ENCODE peak calls at places on chromosomes 7 and 10, in four cellular contexts. One of them, this sample, is unnamed.

GRCh38 chr10:127198307-127198706 is 1.9 kb upstream of the INSYN2A start:
- ATAC-seq in HepG2: no peak
- ATAC-seq in GM12878: no peak
- ATAC-seq in upper lobe of left lung: no peak
- ATAC-seq in this sample: no peak

GRCh38 chr7:105001652-105002184 is 12.3 kb upstream of the KMT2E start:
- ATAC-seq in HepG2: no peak
- ATAC-seq in GM12878: no peak
- ATAC-seq in upper lobe of left lung: no peak
- ATAC-seq in this sample: no peak

GRCh38 chr7:48098846-48099245 is 9.8 kb downstream of the UPP1 start:
- ATAC-seq in HepG2: no peak
- ATAC-seq in GM12878: no peak
- ATAC-seq in upper lobe of left lung: no peak
- ATAC-seq in this sample: no peak

GRCh38 chr10:82759050-82759449 is 884.1 kb downstream of the NRG3 start:
- ATAC-seq in HepG2: no peak
- ATAC-seq in GM12878: no peak
- ATAC-seq in upper lobe of left lung: no peak
- ATAC-seq in this sample: no peak

GRCh38 chr10:4650572-4650971 is 175.4 kb upstream of the AKR1E2 start:
- ATAC-seq in HepG2: no peak
- ATAC-seq in GM12878: no peak
- ATAC-seq in upper lobe of left lung: peak
- ATAC-seq in this sample: peak

GRCh38 chr7:1939434-1940401 is 269.6 kb downstream of the ELFN1 start:
- ATAC-seq in HepG2: no peak
- ATAC-seq in GM12878: peak
- ATAC-seq in upper lobe of left lung: no peak
- ATAC-seq in this sample: no peak

GRCh38 chr7:111561909-111562732 is at the start of gene IMMP2L:
- ATAC-seq in HepG2: peak
- ATAC-seq in GM12878: peak
- ATAC-seq in upper lobe of left lung: peak
- ATAC-seq in this sample: peak

GRCh38 chr10:36496728-36497127 is 628.7 kb upstream of the ANKRD30A start:
- ATAC-seq in HepG2: no peak
- ATAC-seq in GM12878: no peak
- ATAC-seq in upper lobe of left lung: no peak
- ATAC-seq in this sample: no peak

GRCh38 chr10:21720090-21720489 is 186.1 kb downstream of the MLLT10 start:
- ATAC-seq in HepG2: no peak
- ATAC-seq in GM12878: peak
- ATAC-seq in upper lobe of left lung: no peak
- ATAC-seq in this sample: no peak

GRCh38 chr10:20888620-20889337 is 8.3 kb downstream of the NEBL start:
- ATAC-seq in HepG2: no peak
- ATAC-seq in GM12878: no peak
- ATAC-seq in upper lobe of left lung: no peak
- ATAC-seq in this sample: no peak

GRCh38 chr7:80642871-80643270 is 4.4 kb downstream of the CD36 start:
- ATAC-seq in HepG2: peak
- ATAC-seq in GM12878: no peak
- ATAC-seq in upper lobe of left lung: no peak
- ATAC-seq in this sample: no peak

GRCh38 chr7:97868314-97868713 is 3.9 kb downstream of the ASNS start:
- ATAC-seq in HepG2: no peak
- ATAC-seq in GM12878: no peak
- ATAC-seq in upper lobe of left lung: no peak
- ATAC-seq in this sample: no peak

GRCh38 chr7:72336887-72337821 is 75.0 kb downstream of the CALN1 start:
- ATAC-seq in HepG2: no peak
- ATAC-seq in GM12878: no peak
- ATAC-seq in upper lobe of left lung: no peak
- ATAC-seq in this sample: no peak

GRCh38 chr7:77757589-77757988 is 40.6 kb downstream of the TMEM60 start:
- ATAC-seq in HepG2: no peak
- ATAC-seq in GM12878: peak
- ATAC-seq in upper lobe of left lung: no peak
- ATAC-seq in this sample: no peak

GRCh38 chr7:33872870-33873269 is 32.5 kb upstream of the BMPER start:
- ATAC-seq in HepG2: no peak
- ATAC-seq in GM12878: no peak
- ATAC-seq in upper lobe of left lung: no peak
- ATAC-seq in this sample: no peak

GRCh38 chr10:131764929-131765328 is 135.9 kb upstream of the PPP2R2D start:
- ATAC-seq in HepG2: no peak
- ATAC-seq in GM12878: no peak
- ATAC-seq in upper lobe of left lung: no peak
- ATAC-seq in this sample: no peak
- TF ChIP-seq POLR2AphosphoS5 in HepG2: no peak
- TF ChIP-seq POLR2AphosphoS5 in GM12878: no peak
- TF ChIP-seq POLR2AphosphoS5 in upper lobe of left lung: no peak
- TF ChIP-seq POLR2AphosphoS5 in this sample: no peak

GRCh38 chr10:95988702-95989101 is 54.7 kb upstream of the CCNJ start:
- ATAC-seq in HepG2: peak
- ATAC-seq in GM12878: peak
- ATAC-seq in upper lobe of left lung: no peak
- ATAC-seq in this sample: no peak
- TF ChIP-seq CTCF in HepG2: peak
- TF ChIP-seq CTCF in GM12878: peak
- TF ChIP-seq CTCF in upper lobe of left lung: no peak
- TF ChIP-seq CTCF in this sample: no peak

DNA sequence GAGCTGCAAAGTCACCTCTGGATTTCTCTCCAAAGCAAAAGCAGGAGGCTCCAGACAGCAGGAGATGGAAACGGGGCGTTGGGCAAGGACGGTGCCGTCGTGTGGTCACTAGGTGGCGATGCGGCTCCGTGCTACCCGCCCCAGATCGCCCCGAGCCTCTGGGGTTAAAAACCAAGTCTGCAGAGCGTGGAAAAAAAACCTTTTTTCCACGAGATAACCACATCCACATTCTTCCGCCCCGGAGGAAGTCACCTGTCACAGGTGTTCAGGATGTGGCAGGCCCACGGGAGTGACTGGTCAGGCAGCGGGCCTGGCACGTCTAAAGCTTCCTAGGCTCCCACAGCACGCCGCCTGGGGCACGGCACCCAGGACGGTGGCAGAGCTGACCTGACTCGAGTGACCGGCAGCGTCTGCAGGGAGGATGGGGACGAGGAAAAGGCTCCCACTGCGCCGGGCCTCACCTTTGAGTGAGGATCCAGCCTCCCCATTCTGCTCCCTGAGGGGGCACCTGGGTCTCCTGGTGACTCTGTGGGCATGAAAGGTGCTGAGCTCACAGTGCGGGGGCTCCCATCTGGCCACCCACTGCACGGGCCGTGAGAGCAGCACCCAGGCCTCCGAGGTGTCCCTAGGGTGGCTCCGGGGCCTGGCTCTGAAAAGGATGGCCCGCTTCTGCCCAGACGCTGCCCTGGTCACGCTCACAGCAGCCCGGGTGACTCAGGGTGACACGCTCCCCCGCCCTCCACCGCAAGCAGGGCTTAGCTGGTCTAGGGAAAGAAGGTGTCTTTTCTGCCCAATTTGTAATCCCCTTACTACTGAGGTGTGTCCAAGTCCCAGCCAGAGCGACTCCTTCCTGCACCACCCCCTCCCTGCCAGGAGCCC is 71.3 kb upstream of the TNRC18 start:
- ATAC-seq in HepG2: peak
- ATAC-seq in GM12878: peak
- ATAC-seq in upper lobe of left lung: peak
- ATAC-seq in this sample: peak
- TF ChIP-seq EP300 in HepG2: no peak
- TF ChIP-seq EP300 in GM12878: peak
- TF ChIP-seq EP300 in upper lobe of left lung: no peak
- TF ChIP-seq EP300 in this sample: no peak

DNA sequence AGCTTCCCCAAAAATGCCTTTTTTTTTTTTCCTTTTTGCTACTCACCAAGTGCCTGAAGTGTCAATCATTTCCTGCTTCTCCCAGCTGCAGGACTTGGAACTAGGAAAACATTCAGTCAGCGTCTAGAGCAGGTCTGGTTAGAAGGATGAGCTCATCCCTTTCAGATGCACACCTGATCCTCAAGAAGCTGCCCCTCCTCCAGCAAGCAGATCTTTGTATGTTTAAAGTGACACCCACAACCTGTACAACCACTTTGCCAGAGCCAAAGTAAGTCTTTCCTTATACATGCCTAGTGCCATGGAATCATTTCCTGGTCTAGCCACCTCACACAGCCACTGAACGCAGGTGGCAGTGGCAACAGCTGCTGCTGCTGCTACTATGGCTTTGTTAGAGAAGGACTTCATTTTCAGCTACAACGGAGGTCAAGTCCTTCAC is 10.4 kb upstream of the USP54 start:
- ATAC-seq in HepG2: peak
- ATAC-seq in GM12878: no peak
- ATAC-seq in upper lobe of left lung: peak
- ATAC-seq in this sample: no peak
- TF ChIP-seq POLR2AphosphoS5 in HepG2: no peak
- TF ChIP-seq POLR2AphosphoS5 in GM12878: no peak
- TF ChIP-seq POLR2AphosphoS5 in upper lobe of left lung: peak
- TF ChIP-seq POLR2AphosphoS5 in this sample: no peak

GRCh38 chr7:26777383-26777782 is 87.0 kb downstream of the SKAP2 start:
- ATAC-seq in HepG2: no peak
- ATAC-seq in GM12878: no peak
- ATAC-seq in upper lobe of left lung: no peak
- ATAC-seq in this sample: no peak
- TF ChIP-seq CTCF in HepG2: no peak
- TF ChIP-seq CTCF in GM12878: no peak
- TF ChIP-seq CTCF in upper lobe of left lung: no peak
- TF ChIP-seq CTCF in this sample: no peak

GRCh38 chr7:127752829-127753228 is 100.8 kb downstream of the SND1 start:
- ATAC-seq in HepG2: no peak
- ATAC-seq in GM12878: no peak
- ATAC-seq in upper lobe of left lung: no peak
- ATAC-seq in this sample: no peak

GRCh38 chr7:127754457-127754856 is 102.5 kb downstream of the SND1 start:
- ATAC-seq in HepG2: no peak
- ATAC-seq in GM12878: no peak
- ATAC-seq in upper lobe of left lung: no peak
- ATAC-seq in this sample: no peak

GRCh38 chr7:127755965-127756364 is 104.0 kb downstream of the SND1 start:
- ATAC-seq in HepG2: no peak
- ATAC-seq in GM12878: no peak
- ATAC-seq in upper lobe of left lung: no peak
- ATAC-seq in this sample: no peak

GRCh38 chr7:127758105-127758504 is 106.1 kb downstream of the SND1 start:
- ATAC-seq in HepG2: no peak
- ATAC-seq in GM12878: no peak
- ATAC-seq in upper lobe of left lung: no peak
- ATAC-seq in this sample: no peak

GRCh38 chr7:127755529-127755928 is 103.5 kb downstream of the SND1 start:
- ATAC-seq in HepG2: no peak
- ATAC-seq in GM12878: no peak
- ATAC-seq in upper lobe of left lung: no peak
- ATAC-seq in this sample: no peak
- TF ChIP-seq EP300 in HepG2: no peak
- TF ChIP-seq EP300 in GM12878: no peak
- TF ChIP-seq EP300 in upper lobe of left lung: no peak
- TF ChIP-seq EP300 in this sample: no peak

GRCh38 chr10:6173203-6173602 is 29.5 kb upstream of the PFKFB3 start:
- ATAC-seq in HepG2: peak
- ATAC-seq in GM12878: peak
- ATAC-seq in upper lobe of left lung: no peak
- ATAC-seq in this sample: no peak

GRCh38 chr10:6170638-6171037 is 32.1 kb upstream of the PFKFB3 start:
- ATAC-seq in HepG2: no peak
- ATAC-seq in GM12878: no peak
- ATAC-seq in upper lobe of left lung: no peak
- ATAC-seq in this sample: no peak

GRCh38 chr10:6175329-6176055 is 27.2 kb upstream of the PFKFB3 start:
- ATAC-seq in HepG2: no peak
- ATAC-seq in GM12878: no peak
- ATAC-seq in upper lobe of left lung: no peak
- ATAC-seq in this sample: no peak

GRCh38 chr10:6174201-6174874 is 28.4 kb upstream of the PFKFB3 start:
- ATAC-seq in HepG2: no peak
- ATAC-seq in GM12878: no peak
- ATAC-seq in upper lobe of left lung: no peak
- ATAC-seq in this sample: no peak

GRCh38 chr10:6171891-6172354 is 30.8 kb upstream of the PFKFB3 start:
- ATAC-seq in HepG2: no peak
- ATAC-seq in GM12878: peak
- ATAC-seq in upper lobe of left lung: peak
- ATAC-seq in this sample: peak
- TF ChIP-seq POLR2AphosphoS5 in HepG2: no peak
- TF ChIP-seq POLR2AphosphoS5 in GM12878: no peak
- TF ChIP-seq POLR2AphosphoS5 in upper lobe of left lung: peak
- TF ChIP-seq POLR2AphosphoS5 in this sample: peak

GRCh38 chr10:17001297-17001744 is 128.3 kb downstream of the CUBN start:
- ATAC-seq in HepG2: no peak
- ATAC-seq in GM12878: no peak
- ATAC-seq in upper lobe of left lung: no peak
- ATAC-seq in this sample: peak

GRCh38 chr10:17003151-17003550 is 126.5 kb downstream of the CUBN start:
- ATAC-seq in HepG2: no peak
- ATAC-seq in GM12878: peak
- ATAC-seq in upper lobe of left lung: no peak
- ATAC-seq in this sample: no peak

GRCh38 chr10:17003666-17004065 is 125.9 kb downstream of the CUBN start:
- ATAC-seq in HepG2: no peak
- ATAC-seq in GM12878: no peak
- ATAC-seq in upper lobe of left lung: no peak
- ATAC-seq in this sample: no peak

GRCh38 chr10:16999665-17000451 is 129.8 kb downstream of the CUBN start:
- ATAC-seq in HepG2: no peak
- ATAC-seq in GM12878: no peak
- ATAC-seq in upper lobe of left lung: no peak
- ATAC-seq in this sample: peak

GRCh38 chr10:17001961-17002749 is 127.5 kb downstream of the CUBN start:
- ATAC-seq in HepG2: no peak
- ATAC-seq in GM12878: peak
- ATAC-seq in upper lobe of left lung: peak
- ATAC-seq in this sample: peak
- TF ChIP-seq CTCF in HepG2: no peak
- TF ChIP-seq CTCF in GM12878: no peak
- TF ChIP-seq CTCF in upper lobe of left lung: no peak
- TF ChIP-seq CTCF in this sample: no peak

GRCh38 chr7:70734436-70734835 is 397.5 kb upstream of the GALNT17 start:
- ATAC-seq in HepG2: no peak
- ATAC-seq in GM12878: peak
- ATAC-seq in upper lobe of left lung: no peak
- ATAC-seq in this sample: no peak
- TF ChIP-seq EP300 in HepG2: no peak
- TF ChIP-seq EP300 in GM12878: no peak
- TF ChIP-seq EP300 in upper lobe of left lung: no peak
- TF ChIP-seq EP300 in this sample: no peak

GRCh38 chr10:69825604-69826003 is 23.9 kb downstream of the COL13A1 start:
- ATAC-seq in HepG2: no peak
- ATAC-seq in GM12878: no peak
- ATAC-seq in upper lobe of left lung: no peak
- ATAC-seq in this sample: no peak
- TF ChIP-seq POLR2AphosphoS5 in HepG2: no peak
- TF ChIP-seq POLR2AphosphoS5 in GM12878: no peak
- TF ChIP-seq POLR2AphosphoS5 in upper lobe of left lung: no peak
- TF ChIP-seq POLR2AphosphoS5 in this sample: no peak

This sample was measured in gastroesophageal sphincter.